ENCODE peak calls at places on chromosome 6, in seven cellular contexts. One of them, this sample, is unnamed.

GRCh38 chr6:43009124-43009523 is 4.6 kb downstream of the MEA1 start:
- DNase-seq in retinal pigment epithelial cell: no peak
- DNase-seq in mesendoderm: peak; percentile 62
- DNase-seq in lower leg skin: no peak
- DNase-seq in IMR-90: peak; percentile 27
- DNase-seq in adrenal gland: no peak
- DNase-seq in foreskin fibroblast: no peak
- DNase-seq in this sample: no peak

GRCh38 chr6:39189915-39190544 is 39.2 kb downstream of the KCNK5 start:
- DNase-seq in retinal pigment epithelial cell: no peak
- DNase-seq in mesendoderm: peak; percentile 84
- DNase-seq in lower leg skin: no peak
- DNase-seq in IMR-90: peak; percentile 3
- DNase-seq in adrenal gland: peak; percentile 53
- DNase-seq in foreskin fibroblast: no peak
- DNase-seq in this sample: no peak

GRCh38 chr6:149028767-149029405 is 282.1 kb downstream of the UST start:
- DNase-seq in retinal pigment epithelial cell: peak; percentile 78
- DNase-seq in mesendoderm: peak; percentile 78
- DNase-seq in lower leg skin: peak; percentile 66
- DNase-seq in IMR-90: peak; percentile 95
- DNase-seq in adrenal gland: peak; percentile 64
- DNase-seq in foreskin fibroblast: peak; percentile 77
- DNase-seq in this sample: peak; percentile 72

GRCh38 chr6:143592335-143592734 is 80.8 kb upstream of the FUCA2 start:
- DNase-seq in retinal pigment epithelial cell: no peak
- DNase-seq in mesendoderm: peak; percentile 64
- DNase-seq in lower leg skin: no peak
- DNase-seq in IMR-90: no peak
- DNase-seq in adrenal gland: no peak
- DNase-seq in foreskin fibroblast: no peak
- DNase-seq in this sample: no peak

GRCh38 chr6:31383149-31383548 is 20.2 kb upstream of the MICA start:
- DNase-seq in retinal pigment epithelial cell: no peak
- DNase-seq in mesendoderm: no peak
- DNase-seq in lower leg skin: no peak
- DNase-seq in IMR-90: no peak
- DNase-seq in adrenal gland: no peak
- DNase-seq in foreskin fibroblast: peak; percentile 23
- DNase-seq in this sample: no peak

GRCh38 chr6:96816182-96816888 is 20.9 kb downstream of the GPR63 start:
- DNase-seq in retinal pigment epithelial cell: peak; percentile 68
- DNase-seq in mesendoderm: peak; percentile 81
- DNase-seq in lower leg skin: no peak
- DNase-seq in IMR-90: peak; percentile 48
- DNase-seq in adrenal gland: no peak
- DNase-seq in foreskin fibroblast: no peak
- DNase-seq in this sample: no peak

GRCh38 chr6:17281497-17282481 is 628 bp downstream of the RBM24 start:
- DNase-seq in retinal pigment epithelial cell: no peak
- DNase-seq in mesendoderm: peak; percentile 69
- DNase-seq in lower leg skin: peak; percentile 13
- DNase-seq in IMR-90: peak; percentile 24
- DNase-seq in adrenal gland: peak; percentile 22
- DNase-seq in foreskin fibroblast: no peak
- DNase-seq in this sample: no peak

GRCh38 chr6:121764493-121764892 is 329.0 kb downstream of the GJA1 start:
- DNase-seq in retinal pigment epithelial cell: no peak
- DNase-seq in mesendoderm: no peak
- DNase-seq in lower leg skin: no peak
- DNase-seq in IMR-90: no peak
- DNase-seq in adrenal gland: no peak
- DNase-seq in foreskin fibroblast: no peak
- DNase-seq in this sample: no peak

GRCh38 chr6:135586844-135587243 is 89.3 kb upstream of the AHI1 start:
- DNase-seq in retinal pigment epithelial cell: peak; percentile 93
- DNase-seq in mesendoderm: no peak
- DNase-seq in lower leg skin: no peak
- DNase-seq in IMR-90: peak; percentile 47
- DNase-seq in adrenal gland: no peak
- DNase-seq in foreskin fibroblast: no peak
- DNase-seq in this sample: no peak

GRCh38 chr6:143195349-143195845 is 134.7 kb downstream of the AIG1 start:
- DNase-seq in retinal pigment epithelial cell: no peak
- DNase-seq in mesendoderm: no peak
- DNase-seq in lower leg skin: no peak
- DNase-seq in IMR-90: no peak
- DNase-seq in adrenal gland: peak; percentile 49
- DNase-seq in foreskin fibroblast: no peak
- DNase-seq in this sample: no peak

GRCh38 chr6:4615891-4616290 is 160.3 kb upstream of the CDYL start:
- DNase-seq in retinal pigment epithelial cell: no peak
- DNase-seq in mesendoderm: no peak
- DNase-seq in lower leg skin: no peak
- DNase-seq in IMR-90: peak; percentile 57
- DNase-seq in adrenal gland: no peak
- DNase-seq in foreskin fibroblast: no peak
- DNase-seq in this sample: no peak

GRCh38 chr6:56359201-56359899 is 112.0 kb upstream of the COL21A1 start:
- DNase-seq in retinal pigment epithelial cell: no peak
- DNase-seq in mesendoderm: peak; percentile 80
- DNase-seq in lower leg skin: peak; percentile 65
- DNase-seq in IMR-90: peak; percentile 79
- DNase-seq in adrenal gland: peak; percentile 71
- DNase-seq in foreskin fibroblast: peak; percentile 52
- DNase-seq in this sample: no peak

GRCh38 chr6:131828080-131828479 is 20.3 kb downstream of the ENPP1 start:
- DNase-seq in retinal pigment epithelial cell: no peak
- DNase-seq in mesendoderm: no peak
- DNase-seq in lower leg skin: peak; percentile 68
- DNase-seq in IMR-90: peak; percentile 64
- DNase-seq in adrenal gland: no peak
- DNase-seq in foreskin fibroblast: peak; percentile 76
- DNase-seq in this sample: no peak

GRCh38 chr6:30591008-30591407 is 19.8 kb downstream of the ABCF1 start:
- DNase-seq in retinal pigment epithelial cell: no peak
- DNase-seq in mesendoderm: no peak
- DNase-seq in lower leg skin: peak; percentile 47
- DNase-seq in IMR-90: peak; percentile 72
- DNase-seq in adrenal gland: no peak
- DNase-seq in foreskin fibroblast: peak; percentile 27
- DNase-seq in this sample: no peak

GRCh38 chr6:19465240-19465639 is 371.9 kb upstream of the ID4 start:
- DNase-seq in retinal pigment epithelial cell: no peak
- DNase-seq in mesendoderm: no peak
- DNase-seq in lower leg skin: no peak
- DNase-seq in IMR-90: no peak
- DNase-seq in adrenal gland: no peak
- DNase-seq in foreskin fibroblast: no peak
- DNase-seq in this sample: no peak

GRCh38 chr6:7261030-7261841 is 51.8 kb downstream of the SSR1 start:
- DNase-seq in retinal pigment epithelial cell: peak; percentile 60
- DNase-seq in mesendoderm: peak; percentile 99
- DNase-seq in lower leg skin: peak; percentile 77
- DNase-seq in IMR-90: peak; percentile 80
- DNase-seq in adrenal gland: peak; percentile 95
- DNase-seq in foreskin fibroblast: peak; percentile 86
- DNase-seq in this sample: no peak
- H3K4me3 ChIP-seq in retinal pigment epithelial cell: peak overlapping the region; percentile 82
- H3K4me3 ChIP-seq in mesendoderm: peak overlapping the region; percentile 69
- H3K4me3 ChIP-seq in lower leg skin: peak overlapping the region; percentile 32
- H3K4me3 ChIP-seq in IMR-90: peak overlapping the region; percentile 75
- H3K4me3 ChIP-seq in adrenal gland: peak overlapping the region; percentile 57
- H3K4me3 ChIP-seq in foreskin fibroblast: peak overlapping the region; percentile 74
- H3K4me3 ChIP-seq in this sample: peak overlapping the region; percentile 80

GRCh38 chr6:138086573-138087196 is 20.5 kb downstream of the PERP start:
- DNase-seq in retinal pigment epithelial cell: peak; percentile 47
- DNase-seq in mesendoderm: peak; percentile 98
- DNase-seq in lower leg skin: no peak
- DNase-seq in IMR-90: peak; percentile 83
- DNase-seq in adrenal gland: no peak
- DNase-seq in foreskin fibroblast: no peak
- DNase-seq in this sample: peak; percentile 77
- H3K4me3 ChIP-seq in retinal pigment epithelial cell: no peak overlapping the region
- H3K4me3 ChIP-seq in mesendoderm: no peak overlapping the region
- H3K4me3 ChIP-seq in lower leg skin: no peak overlapping the region
- H3K4me3 ChIP-seq in IMR-90: no peak overlapping the region
- H3K4me3 ChIP-seq in adrenal gland: no peak overlapping the region
- H3K4me3 ChIP-seq in foreskin fibroblast: no peak overlapping the region
- H3K4me3 ChIP-seq in this sample: peak overlapping the region; percentile 4

DNA sequence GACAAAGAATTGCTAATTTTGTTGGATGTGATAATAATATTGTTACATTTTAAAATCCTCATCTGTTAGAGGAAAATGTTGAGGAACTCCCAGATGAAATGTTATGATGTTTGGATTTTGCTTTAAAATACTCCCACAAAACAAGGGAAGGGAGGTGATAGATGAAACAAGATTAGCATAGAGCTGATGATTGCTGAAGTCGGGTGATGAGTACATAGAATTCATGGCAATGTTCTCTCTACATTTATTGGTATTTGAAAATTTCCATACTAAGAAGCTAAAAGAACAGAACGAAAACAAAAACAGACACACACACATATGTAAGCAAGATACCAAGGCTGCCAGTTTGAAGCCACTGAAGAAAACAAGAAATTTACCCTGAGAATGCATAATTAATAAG is 1.6 kb downstream of the GSTA4 start:
- DNase-seq in retinal pigment epithelial cell: no peak
- DNase-seq in mesendoderm: no peak
- DNase-seq in lower leg skin: no peak
- DNase-seq in IMR-90: no peak
- DNase-seq in adrenal gland: no peak
- DNase-seq in foreskin fibroblast: no peak
- DNase-seq in this sample: no peak
- H3K4me3 ChIP-seq in retinal pigment epithelial cell: peak overlapping the region; percentile 93
- H3K4me3 ChIP-seq in mesendoderm: no peak overlapping the region
- H3K4me3 ChIP-seq in lower leg skin: no peak overlapping the region
- H3K4me3 ChIP-seq in IMR-90: peak overlapping the region; percentile 14
- H3K4me3 ChIP-seq in adrenal gland: no peak overlapping the region
- H3K4me3 ChIP-seq in foreskin fibroblast: peak overlapping the region; percentile 88
- H3K4me3 ChIP-seq in this sample: peak overlapping the region; percentile 82

GRCh38 chr6:33213989-33214335 is 5.7 kb downstream of the RING1 start:
- DNase-seq in retinal pigment epithelial cell: no peak
- DNase-seq in mesendoderm: no peak
- DNase-seq in lower leg skin: no peak
- DNase-seq in IMR-90: no peak
- DNase-seq in adrenal gland: no peak
- DNase-seq in foreskin fibroblast: no peak
- DNase-seq in this sample: no peak
- H3K4me3 ChIP-seq in retinal pigment epithelial cell: peak overlapping the region; percentile 53
- H3K4me3 ChIP-seq in mesendoderm: no peak overlapping the region
- H3K4me3 ChIP-seq in lower leg skin: no peak overlapping the region
- H3K4me3 ChIP-seq in IMR-90: peak overlapping the region; percentile 59
- H3K4me3 ChIP-seq in adrenal gland: no peak overlapping the region
- H3K4me3 ChIP-seq in foreskin fibroblast: peak overlapping the region; percentile 48
- H3K4me3 ChIP-seq in this sample: peak overlapping the region; percentile 54

DNA sequence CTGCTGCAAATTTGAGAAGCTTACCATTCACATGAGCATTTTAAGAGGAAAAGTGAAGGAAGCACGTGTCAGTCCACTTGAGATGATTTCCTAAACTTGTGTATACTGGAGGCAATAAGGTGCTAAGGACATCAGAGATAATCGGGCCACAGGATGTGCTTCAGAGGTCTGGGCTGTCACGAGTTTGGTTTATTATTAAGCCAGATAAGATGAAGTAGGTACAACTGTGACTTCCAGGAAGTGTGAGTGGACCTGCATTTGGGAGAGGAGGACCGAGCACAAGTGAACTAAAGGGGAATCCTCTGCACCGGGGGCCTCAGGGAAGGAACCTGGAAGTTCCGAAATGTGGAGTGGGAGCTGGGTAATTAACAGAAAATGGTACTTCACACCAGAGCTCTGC is 1.4 kb downstream of the SAMD5 start:
- DNase-seq in retinal pigment epithelial cell: no peak
- DNase-seq in mesendoderm: peak; percentile 6
- DNase-seq in lower leg skin: no peak
- DNase-seq in IMR-90: no peak
- DNase-seq in adrenal gland: no peak
- DNase-seq in foreskin fibroblast: no peak
- DNase-seq in this sample: no peak
- H3K4me3 ChIP-seq in retinal pigment epithelial cell: peak overlapping the region; percentile 57
- H3K4me3 ChIP-seq in mesendoderm: no peak overlapping the region
- H3K4me3 ChIP-seq in lower leg skin: no peak overlapping the region
- H3K4me3 ChIP-seq in IMR-90: peak overlapping the region; percentile 68
- H3K4me3 ChIP-seq in adrenal gland: no peak overlapping the region
- H3K4me3 ChIP-seq in foreskin fibroblast: peak overlapping the region; percentile 57
- H3K4me3 ChIP-seq in this sample: peak overlapping the region; percentile 84

GRCh38 chr6:52362443-52363221 is 681 bp downstream of the PAQR8 start:
- DNase-seq in retinal pigment epithelial cell: no peak
- DNase-seq in mesendoderm: peak; percentile 30
- DNase-seq in lower leg skin: no peak
- DNase-seq in IMR-90: no peak
- DNase-seq in adrenal gland: peak; percentile 19
- DNase-seq in foreskin fibroblast: no peak
- DNase-seq in this sample: no peak

GRCh38 chr6:52363222-52363867 is 1.4 kb downstream of the PAQR8 start:
- DNase-seq in retinal pigment epithelial cell: no peak
- DNase-seq in mesendoderm: no peak
- DNase-seq in lower leg skin: no peak
- DNase-seq in IMR-90: peak; percentile 5
- DNase-seq in adrenal gland: peak; percentile 25
- DNase-seq in foreskin fibroblast: no peak
- DNase-seq in this sample: no peak

GRCh38 chr6:52360601-52361346 is 1.2 kb upstream of the PAQR8 start:
- DNase-seq in retinal pigment epithelial cell: no peak
- DNase-seq in mesendoderm: no peak
- DNase-seq in lower leg skin: no peak
- DNase-seq in IMR-90: no peak
- DNase-seq in adrenal gland: no peak
- DNase-seq in foreskin fibroblast: no peak
- DNase-seq in this sample: no peak

GRCh38 chr6:52361347-52361944 is 505 bp upstream of the PAQR8 start:
- DNase-seq in retinal pigment epithelial cell: no peak
- DNase-seq in mesendoderm: peak; percentile 7
- DNase-seq in lower leg skin: peak; percentile 45
- DNase-seq in IMR-90: peak; percentile 4
- DNase-seq in adrenal gland: peak; percentile 56
- DNase-seq in foreskin fibroblast: peak; percentile 24
- DNase-seq in this sample: no peak

DNA sequence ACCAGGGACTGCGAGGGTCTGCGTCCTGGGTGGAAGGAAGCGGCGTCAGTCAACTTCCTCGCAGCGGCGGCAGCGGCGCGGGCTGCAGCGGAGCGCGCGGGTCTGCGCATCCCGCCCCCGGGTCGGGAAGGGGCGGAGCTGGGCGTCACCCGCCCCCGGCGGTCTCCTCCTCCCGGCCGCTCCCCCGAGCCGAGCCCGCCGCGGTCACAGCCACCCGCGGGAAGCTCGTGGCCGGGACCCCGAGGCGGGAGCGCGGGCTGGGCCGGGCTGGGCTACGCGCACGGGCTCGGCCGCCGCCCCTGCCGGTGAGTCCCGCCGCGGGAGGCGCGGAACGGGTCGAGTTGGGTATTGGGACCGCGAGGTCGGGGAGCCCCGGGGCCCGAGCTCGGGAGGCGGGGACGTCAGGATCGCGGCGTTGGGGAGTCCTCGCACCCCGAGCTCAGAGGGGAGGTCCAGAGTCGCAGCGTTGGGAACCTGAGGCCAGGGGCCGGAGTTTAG is at the start of gene PAQR8:
- DNase-seq in retinal pigment epithelial cell: no peak
- DNase-seq in mesendoderm: peak; percentile 37
- DNase-seq in lower leg skin: peak; percentile 29
- DNase-seq in IMR-90: peak; percentile 51
- DNase-seq in adrenal gland: peak; percentile 57
- DNase-seq in foreskin fibroblast: peak; percentile 69
- DNase-seq in this sample: no peak
- H3K4me3 ChIP-seq in retinal pigment epithelial cell: peak within 1 kb of the TSS; percentile 79
- H3K4me3 ChIP-seq in mesendoderm: peak within 1 kb of the TSS; percentile 57
- H3K4me3 ChIP-seq in lower leg skin: peak within 1 kb of the TSS; percentile 64
- H3K4me3 ChIP-seq in IMR-90: peak within 1 kb of the TSS; percentile 86
- H3K4me3 ChIP-seq in adrenal gland: peak within 1 kb of the TSS; percentile 10
- H3K4me3 ChIP-seq in foreskin fibroblast: peak within 1 kb of the TSS; percentile 91
- H3K4me3 ChIP-seq in this sample: peak within 1 kb of the TSS; percentile 68